ENCODE peak calls at places on chromosomes 4 and X, in five cellular contexts. S is astrocyte of the spinal cord, N is body of pancreas, H is glutamatergic neuron, Y is NCI-H82. J is an unnamed sample.
A peak's percentile ranks its signal among the peaks of the same experiment; 100 is the strongest.

GRCh38 chr4:76589872-76590846 is 155.1 kb downstream of the SHROOM3 start:
- DNase-seq in S (peak; percentile 96), N (peak; percentile 65), H (no peak), Y (no peak), J (peak; percentile 88)

GRCh38 chr4:104394409-104394813 is 100.3 kb downstream of the CXXC4 start:
- DNase-seq in S (no peak), N (no peak), H (peak; percentile 51), Y (peak; percentile 67), J (no peak)

GRCh38 chr4:139177049-139177887 is at the start of gene ELF2:
- DNase-seq in S (peak; percentile 92), N (peak; percentile 95), H (peak; percentile 89), Y (peak; percentile 92), J (peak; percentile 96)

GRCh38 chrX:145727476-145727875 is 90.2 kb upstream of the SLITRK2 start:
- DNase-seq in S (no peak), N (no peak), H (no peak), Y (no peak), J (no peak)

GRCh38 chr4:131207589-131207988 is 1941.5 kb upstream of the PCDH10 start:
- DNase-seq in S (no peak), N (no peak), H (no peak), Y (no peak), J (no peak)

GRCh38 chr4:60485279-60485678 is 714.8 kb upstream of the ADGRL3 start:
- DNase-seq in S (peak; percentile 48), N (no peak), H (no peak), Y (no peak), J (no peak)

GRCh38 chrX:10022580-10023245 is 55.6 kb downstream of the CLDN34 start:
- DNase-seq in S (peak; percentile 68), N (peak; percentile 46), H (no peak), Y (peak; percentile 73), J (no peak)

GRCh38 chr4:129839687-129840086 is 743.7 kb downstream of the C4orf33 start:
- DNase-seq in S (peak; percentile 5), N (no peak), H (no peak), Y (no peak), J (peak; percentile 47)

GRCh38 chr4:3421470-3421869 is 20.3 kb upstream of the HGFAC start:
- DNase-seq in S (no peak), N (no peak), H (peak; percentile 25), Y (no peak), J (no peak)

GRCh38 chr4:14783011-14783877 is 219.0 kb upstream of the CPEB2 start:
- DNase-seq in S (peak; percentile 90), N (no peak), H (no peak), Y (no peak), J (peak; percentile 3)

GRCh38 chrX:108811891-108812290 is 75.5 kb upstream of the IRS4 start:
- DNase-seq in S (no peak), N (no peak), H (no peak), Y (peak; percentile 8), J (no peak)

GRCh38 chr4:21018817-21019216 is 318.6 kb downstream of the PACRGL start:
- DNase-seq in S (peak; percentile 6), N (no peak), H (no peak), Y (no peak), J (no peak)